ENCODE peak calls at places on chromosomes 13 and 19, in six cellular contexts. T is esophagus squamous epithelium, Y is body of pancreas, L is GM12878, A is adrenal gland, P is IMR-90. Q is an unnamed sample. For H3K4me1 and H3K27me3, the result is how much of the 10 kb centered on the place peaks cover.

GRCh38 chr13:112545866-112546265 is 42.1 kb downstream of the TUBGCP3 start:
- DNase-seq in T (no peak), Y (no peak), L (no peak), A (peak), P (peak), Q (no peak)

GRCh38 chr13:32016631-32017030 is 14.9 kb upstream of the FRY start:
- DNase-seq in T (no peak), Y (no peak), L (no peak), A (no peak), P (no peak), Q (no peak)

GRCh38 chr13:35936579-35936978 is 194.6 kb downstream of the DCLK1 start:
- DNase-seq in T (no peak), Y (no peak), L (no peak), A (no peak), P (no peak), Q (no peak)

GRCh38 chr13:110309159-110309476 is 2.0 kb downstream of the COL4A2 start:
- DNase-seq in T (no peak), Y (no peak), L (no peak), A (no peak), P (no peak), Q (no peak)

GRCh38 chr19:16022681-16023557 is 53.4 kb upstream of the TPM4 start:
- DNase-seq in T (no peak), Y (no peak), L (no peak), A (no peak), P (no peak), Q (no peak)

GRCh38 chr13:50707533-50708096 is 135.9 kb downstream of the DLEU7 start:
- DNase-seq in T (no peak), Y (no peak), L (no peak), A (no peak), P (no peak), Q (no peak)

GRCh38 chr19:2032296-2032941 is 16.9 kb upstream of the BTBD2 start:
- DNase-seq in T (peak), Y (peak), L (no peak), A (peak), P (peak), Q (peak)

GRCh38 chr19:57465680-57466381 is 8.9 kb upstream of the VN1R1 start:
- DNase-seq in T (no peak), Y (no peak), L (peak), A (no peak), P (peak), Q (no peak)

GRCh38 chr13:23578411-23579071 is 8.3 kb downstream of the TNFRSF19 start:
- DNase-seq in T (no peak), Y (peak), L (no peak), A (peak), P (peak), Q (peak)

GRCh38 chr13:109707044-109707794 is 79.2 kb downstream of the IRS2 start:
- DNase-seq in T (no peak), Y (no peak), L (no peak), A (no peak), P (no peak), Q (no peak)

GRCh38 chr19:18380843-18381242 is 5.1 kb upstream of the GDF15 start:
- DNase-seq in T (no peak), Y (no peak), L (no peak), A (no peak), P (no peak), Q (no peak)

GRCh38 chr19:5889288-5889971 is 14.2 kb downstream of the NDUFA11 start:
- DNase-seq in T (no peak), Y (no peak), L (no peak), A (no peak), P (peak), Q (no peak)

GRCh38 chr13:99656092-99656745 is 154.9 kb downstream of the TM9SF2 start:
- DNase-seq in T (peak), Y (peak), L (peak), A (peak), P (peak), Q (peak)

GRCh38 chr19:48867119-48867921 is 1.1 kb downstream of the PLEKHA4 start:
- DNase-seq in T (no peak), Y (no peak), L (no peak), A (no peak), P (no peak), Q (no peak)

GRCh38 chr13:67383358-67383757 is 153.2 kb upstream of the PCDH9 start:
- DNase-seq in T (no peak), Y (no peak), L (no peak), A (no peak), P (peak), Q (no peak)

GRCh38 chr19:4598712-4599111 is 39.2 kb upstream of the SEMA6B start:
- DNase-seq in T (no peak), Y (no peak), L (no peak), A (no peak), P (no peak), Q (no peak)

GRCh38 chr13:113302940-113303339 is 5.9 kb downstream of the LAMP1 start:
- DNase-seq in T (no peak), Y (no peak), L (no peak), A (peak), P (peak), Q (no peak)

GRCh38 chr19:13094285-13094595 is 8.4 kb downstream of the LYL1 start:
- DNase-seq in T (no peak), Y (no peak), L (no peak), A (no peak), P (no peak), Q (no peak)

GRCh38 chr19:13092206-13092605 is 10.5 kb downstream of the LYL1 start:
- DNase-seq in T (no peak), Y (no peak), L (no peak), A (no peak), P (no peak), Q (no peak)

GRCh38 chr19:13092608-13093260 is 9.9 kb downstream of the LYL1 start:
- DNase-seq in T (no peak), Y (no peak), L (no peak), A (no peak), P (peak), Q (no peak)

GRCh38 chr19:13094771-13095392 is 7.8 kb downstream of the LYL1 start:
- DNase-seq in T (no peak), Y (no peak), L (no peak), A (no peak), P (no peak), Q (peak)

GRCh38 chr19:13093407-13094284 is 9.0 kb downstream of the LYL1 start:
- DNase-seq in T (no peak), Y (peak), L (no peak), A (peak), P (peak), Q (peak)
- H3K4me1 ChIP-seq in T (under half), Y (under half), L (under half), A (under half), P (under half), Q (under half)

GRCh38 chr19:46080561-46080960 is 39.8 kb upstream of the IGFL4 start:
- DNase-seq in T (no peak), Y (peak), L (no peak), A (peak), P (peak), Q (no peak)

GRCh38 chr19:46077815-46078167 is 37.0 kb upstream of the IGFL4 start:
- DNase-seq in T (no peak), Y (no peak), L (no peak), A (no peak), P (no peak), Q (no peak)

GRCh38 chr19:46085888-46086287 is 38.6 kb downstream of the IGFL3 start:
- DNase-seq in T (no peak), Y (no peak), L (no peak), A (no peak), P (no peak), Q (no peak)

GRCh38 chr19:46081928-46082727 is 41.3 kb upstream of the IGFL4 start:
- DNase-seq in T (no peak), Y (peak), L (peak), A (peak), P (peak), Q (no peak)

GRCh38 chr19:46082728-46083050 is 41.8 kb downstream of the IGFL3 start:
- DNase-seq in T (no peak), Y (no peak), L (no peak), A (no peak), P (no peak), Q (no peak)
- H3K27me3 ChIP-seq in T (under half), Y (under half), L (under half), A (under half), P (under half), Q (under half)

GRCh38 chr19:19661675-19662251 is 1.7 kb downstream of the ATP13A1 start:
- DNase-seq in T (no peak), Y (no peak), L (peak), A (no peak), P (no peak), Q (no peak)

GRCh38 chr19:19662866-19663291 is 597 bp downstream of the ATP13A1 start:
- DNase-seq in T (no peak), Y (no peak), L (no peak), A (peak), P (peak), Q (no peak)

GRCh38 chr19:19661141-19661674 is 2.3 kb downstream of the ATP13A1 start:
- DNase-seq in T (no peak), Y (no peak), L (no peak), A (no peak), P (no peak), Q (no peak)

GRCh38 chr19:19662344-19662743 is 1.1 kb downstream of the ATP13A1 start:
- DNase-seq in T (no peak), Y (no peak), L (no peak), A (no peak), P (no peak), Q (no peak)

GRCh38 chr19:19663292-19664120 is at the start of gene ATP13A1:
- DNase-seq in T (peak), Y (peak), L (peak), A (peak), P (peak), Q (peak)
- TF ChIP-seq POLR2A in T (peak), Y (peak), L (peak), A (peak), P (peak), Q (peak)

GRCh38 chr19:3524075-3524842 is 14.7 kb upstream of the TEKTIP1 start:
- DNase-seq in T (no peak), Y (no peak), L (no peak), A (peak), P (no peak), Q (no peak)
- H3K4me1 ChIP-seq in T (under half), Y (under half), L (under half), A (under half), P (under half), Q (under half)

GRCh38 chr19:29871143-29871542 is 59.4 kb downstream of the CCNE1 start:
- DNase-seq in T (no peak), Y (no peak), L (no peak), A (peak), P (no peak), Q (no peak)
- H3K27me3 ChIP-seq in T (under half), Y (under half), L (under half), A (under half), P (under half), Q (under half)